ENCODE peak calls at places on chromosomes 2 and 18, in nine cellular contexts. R, W, N, M, A, V, S, B and X are unnamed samples.

GRCh38 chr18:37662546-37663339 is 97.1 kb upstream of the CELF4 start:
- DNase-seq in B (no peak), W (no peak), V (no peak), M (no peak), S (no peak), N (no peak), R (no peak), A (no peak), X (no peak)

GRCh38 chr2:235004289-235004903 is 52.6 kb downstream of the SH3BP4 start:
- DNase-seq in S (no peak), R (no peak), B (no peak), M (no peak), V (no peak), W (peak), A (no peak), N (no peak), X (no peak)

GRCh38 chr18:57258131-57258777 is 94.1 kb upstream of the ST8SIA3 start:
- DNase-seq in N (no peak), V (no peak), W (no peak), B (no peak), R (no peak), M (no peak), A (no peak), S (no peak), X (no peak)

GRCh38 chr2:26292646-26293045 is 47.9 kb downstream of the HADHB start:
- DNase-seq in W (peak), B (no peak), S (no peak), A (no peak), R (peak), V (peak), M (no peak), N (no peak), X (no peak)

GRCh38 chr18:33232318-33232626 is 208.2 kb downstream of the CCDC178 start:
- DNase-seq in M (no peak), S (no peak), B (no peak), V (no peak), R (no peak), W (no peak), A (no peak), N (no peak), X (no peak)

GRCh38 chr2:64311948-64312621 is 141.9 kb upstream of the LGALSL start:
- DNase-seq in N (peak), S (peak), V (peak), W (peak), B (peak), A (peak), M (peak), R (peak), X (no peak)

GRCh38 chr2:158011055-158011771 is 90.5 kb upstream of the UPP2 start:
- DNase-seq in M (no peak), W (no peak), A (no peak), V (no peak), B (no peak), R (no peak), S (no peak), N (no peak), X (no peak)

GRCh38 chr2:241123816-241124536 is 21.9 kb upstream of the MTERF4 start:
- DNase-seq in W (no peak), S (peak), V (no peak), N (no peak), B (no peak), M (no peak), R (no peak), A (peak), X (no peak)

GRCh38 chr2:151333083-151333482 is 24.3 kb upstream of the TNFAIP6 start:
- DNase-seq in A (no peak), R (no peak), B (no peak), S (no peak), N (no peak), W (no peak), M (no peak), V (no peak), X (no peak)

GRCh38 chr18:56267334-56267733 is 371.1 kb downstream of the TXNL1 start:
- DNase-seq in V (no peak), W (no peak), N (no peak), B (peak), M (no peak), S (no peak), A (peak), R (no peak), X (no peak)

GRCh38 chr2:211390506-211390905 is 834.1 kb downstream of the CPS1 start:
- DNase-seq in A (no peak), W (no peak), B (no peak), R (no peak), V (no peak), N (no peak), S (no peak), M (no peak), X (no peak)

GRCh38 chr2:178882666-178883440 is 75.6 kb upstream of the TTN start:
- DNase-seq in V (peak), S (no peak), R (no peak), W (no peak), B (no peak), M (no peak), N (no peak), A (no peak), X (no peak)

GRCh38 chr2:30927561-30928075 is 120.4 kb upstream of the CAPN13 start:
- DNase-seq in S (no peak), W (no peak), B (no peak), N (no peak), V (no peak), R (no peak), M (no peak), A (no peak), X (no peak)

GRCh38 chr2:149375801-149376349 is 45.5 kb downstream of the LYPD6 start:
- DNase-seq in N (no peak), S (no peak), R (no peak), B (no peak), W (no peak), A (no peak), M (peak), V (no peak), X (no peak)
- TF ChIP-seq POLR2A in N (no peak), S (no peak), R (no peak), B (no peak), W (no peak), A (no peak), M (no peak), V (no peak), X (no peak)

GRCh38 chr2:128090909-128091690 is at the start of gene UGGT1:
- DNase-seq in A (peak), V (peak), R (peak), M (peak), S (peak), W (peak), B (peak), N (peak), X (peak)
- TF ChIP-seq POLR2A in A (peak), V (peak), R (peak), M (no peak), S (peak), W (peak), B (peak), N (peak), X (peak)

GRCh38 chr2:219460424-219460926 is 25.8 kb downstream of the SPEG start:
- DNase-seq in V (peak), R (peak), B (peak), M (peak), N (peak), W (no peak), S (no peak), A (peak), X (no peak)
- TF ChIP-seq POLR2A in V (no peak), R (no peak), B (peak), M (no peak), N (peak), W (no peak), S (no peak), A (peak), X (no peak)

DNA sequence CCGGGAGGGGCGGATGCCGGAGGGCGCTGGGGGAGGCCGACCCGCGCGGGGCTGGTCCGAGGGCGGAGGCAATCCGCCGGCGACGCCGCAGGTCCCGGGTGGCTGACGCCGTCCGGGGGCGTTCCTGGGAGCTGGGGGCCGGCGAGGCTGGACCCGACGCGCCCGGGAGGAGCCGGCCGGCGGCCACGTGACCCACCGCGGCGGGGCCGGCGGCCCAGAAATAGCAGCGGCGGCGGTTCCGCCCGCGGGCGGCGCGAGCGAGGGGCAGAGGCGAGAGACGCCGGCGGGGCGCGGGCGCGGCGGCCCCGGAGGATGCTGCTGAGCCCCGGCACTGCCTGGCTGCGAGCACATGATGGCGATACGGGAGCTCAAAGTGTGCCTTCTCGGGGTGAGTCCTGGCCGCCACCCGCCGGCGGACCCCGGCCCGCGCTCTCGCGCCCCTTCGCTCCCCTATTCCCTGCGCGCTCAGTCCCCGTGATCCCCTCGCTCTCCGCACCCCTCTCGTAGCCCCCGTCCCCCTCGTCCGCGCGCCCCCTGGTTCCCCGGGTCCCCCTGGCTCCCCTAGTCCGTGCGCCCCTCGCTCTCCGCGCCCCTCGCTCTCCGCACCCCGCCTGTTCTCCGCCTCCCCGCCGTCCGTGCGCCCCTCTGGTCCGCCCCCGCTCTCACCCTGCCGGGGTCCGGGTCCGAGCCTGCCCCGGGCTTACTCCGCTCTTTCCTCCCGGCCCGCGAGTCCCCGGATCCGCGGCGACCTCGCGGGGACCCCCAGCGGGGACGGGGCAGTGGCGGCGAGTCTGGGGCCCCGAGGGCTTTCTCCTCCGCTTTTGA is at the start of gene RAB31:
- DNase-seq in B (peak), A (peak), S (peak), V (peak), M (peak), N (peak), R (peak), W (no peak), X (peak)
- TF ChIP-seq POLR2A in B (peak), A (peak), S (no peak), V (peak), M (peak), N (no peak), R (no peak), W (no peak), X (peak)